ENCODE peak calls at places on chromosomes 13 and 19, in four cellular contexts. X is IMR-90, K is neuronal stem cell, L is H1. F is an unnamed sample.

GRCh38 chr13:109762791-109763190 is 23.6 kb downstream of the IRS2 start:
- DNase-seq in X (no peak), K (no peak), L (no peak), F (no peak)

GRCh38 chr13:44181938-44182337 is 191.7 kb upstream of the SERP2 start:
- DNase-seq in X (no peak), K (no peak), L (no peak), F (no peak)

GRCh38 chr13:37648604-37649003 is 50.0 kb upstream of the POSTN start:
- DNase-seq in X (peak), K (no peak), L (no peak), F (no peak)

GRCh38 chr19:13001502-13002388 is 6.5 kb downstream of the NFIX start:
- DNase-seq in X (no peak), K (no peak), L (no peak), F (no peak)

GRCh38 chr19:45250216-45250831 is 747 bp upstream of the MARK4 start:
- DNase-seq in X (no peak), K (no peak), L (no peak), F (peak)

GRCh38 chr19:12777217-12778019 is 2.1 kb upstream of the HOOK2 start:
- DNase-seq in X (peak), K (no peak), L (no peak), F (peak)

GRCh38 chr19:38733493-38734175 is 10.6 kb downstream of the CAPN12 start:
- DNase-seq in X (no peak), K (no peak), L (no peak), F (no peak)

GRCh38 chr13:93235258-93236015 is 8.8 kb downstream of the GPC6 start:
- DNase-seq in X (peak), K (no peak), L (no peak), F (no peak)

GRCh38 chr13:111370147-111370546 is 49.7 kb downstream of the TEX29 start:
- DNase-seq in X (no peak), K (no peak), L (no peak), F (no peak)

GRCh38 chr13:94390881-94391280 is 88.6 kb downstream of the DCT start:
- DNase-seq in X (peak), K (no peak), L (no peak), F (peak)

GRCh38 chr19:41563847-41564514 is 12.0 kb upstream of the CEACAM21 start:
- DNase-seq in X (no peak), K (no peak), L (no peak), F (peak)

GRCh38 chr19:18503971-18504885 is 17.6 kb downstream of the ELL start:
- DNase-seq in X (no peak), K (no peak), L (no peak), F (no peak)

GRCh38 chr13:63279136-63279535 is 1863.5 kb upstream of the PCDH20 start:
- DNase-seq in X (no peak), K (no peak), L (no peak), F (no peak)

GRCh38 chr19:19445911-19446361 is 40.5 kb downstream of the GATAD2A start:
- DNase-seq in X (peak), K (no peak), L (no peak), F (no peak)

GRCh38 chr19:9323557-9323918 is 441 bp upstream of the ZNF559 start:
- DNase-seq in X (peak), K (no peak), L (no peak), F (peak)

GRCh38 chr19:47028372-47028672 is 8.7 kb downstream of the NPAS1 start:
- DNase-seq in X (no peak), K (no peak), L (no peak), F (no peak)

GRCh38 chr19:2536461-2536860 is 60.5 kb downstream of the GADD45B start:
- DNase-seq in X (no peak), K (no peak), L (no peak), F (no peak)

GRCh38 chr19:6723738-6724137 is 3.3 kb upstream of the C3 start:
- DNase-seq in X (no peak), K (no peak), L (no peak), F (no peak)

GRCh38 chr19:36257512-36257876 is 42.6 kb downstream of the ZNF146 start:
- DNase-seq in X (no peak), K (no peak), L (no peak), F (peak)

GRCh38 chr13:49597043-49597669 is 11.8 kb upstream of the RCBTB1 start:
- DNase-seq in X (no peak), K (no peak), L (no peak), F (no peak)

DNA sequence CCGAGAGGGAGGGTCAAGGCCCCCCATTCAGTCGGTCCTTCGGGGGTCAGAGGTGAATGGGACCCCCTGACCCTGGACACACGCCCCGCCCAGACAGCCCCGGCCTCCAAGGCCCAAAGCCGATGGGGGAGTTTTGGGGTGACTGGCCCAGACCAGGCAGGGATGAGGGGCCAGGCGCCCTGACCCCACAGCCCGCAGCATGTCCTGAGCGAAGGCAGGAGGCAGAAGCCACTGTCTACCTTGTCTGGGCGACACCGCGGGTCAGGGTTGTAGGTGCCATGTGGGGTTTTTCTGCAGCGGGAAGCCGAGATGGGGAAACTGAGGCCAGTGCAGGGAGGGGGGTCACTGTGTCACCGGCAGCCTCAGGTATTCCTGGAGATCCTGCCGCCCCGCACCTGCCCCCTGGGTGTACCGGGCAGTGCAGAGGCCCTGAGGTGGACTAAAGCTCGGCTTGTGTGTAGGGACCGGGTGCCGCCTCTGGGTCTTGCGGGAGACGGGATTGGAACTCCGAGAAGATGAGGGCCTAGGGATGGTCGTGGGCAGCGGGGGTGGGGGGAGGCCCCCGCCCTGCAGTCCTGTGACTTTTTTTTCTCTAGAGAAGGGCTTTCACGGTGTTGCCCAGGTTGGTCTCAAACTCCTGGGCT is 8.5 kb downstream of the ARID3A start:
- DNase-seq in X (no peak), K (no peak), L (no peak), F (no peak)
- H2BK5ac ChIP-seq in X (peak), K (peak), L (peak), F (no peak)

DNA sequence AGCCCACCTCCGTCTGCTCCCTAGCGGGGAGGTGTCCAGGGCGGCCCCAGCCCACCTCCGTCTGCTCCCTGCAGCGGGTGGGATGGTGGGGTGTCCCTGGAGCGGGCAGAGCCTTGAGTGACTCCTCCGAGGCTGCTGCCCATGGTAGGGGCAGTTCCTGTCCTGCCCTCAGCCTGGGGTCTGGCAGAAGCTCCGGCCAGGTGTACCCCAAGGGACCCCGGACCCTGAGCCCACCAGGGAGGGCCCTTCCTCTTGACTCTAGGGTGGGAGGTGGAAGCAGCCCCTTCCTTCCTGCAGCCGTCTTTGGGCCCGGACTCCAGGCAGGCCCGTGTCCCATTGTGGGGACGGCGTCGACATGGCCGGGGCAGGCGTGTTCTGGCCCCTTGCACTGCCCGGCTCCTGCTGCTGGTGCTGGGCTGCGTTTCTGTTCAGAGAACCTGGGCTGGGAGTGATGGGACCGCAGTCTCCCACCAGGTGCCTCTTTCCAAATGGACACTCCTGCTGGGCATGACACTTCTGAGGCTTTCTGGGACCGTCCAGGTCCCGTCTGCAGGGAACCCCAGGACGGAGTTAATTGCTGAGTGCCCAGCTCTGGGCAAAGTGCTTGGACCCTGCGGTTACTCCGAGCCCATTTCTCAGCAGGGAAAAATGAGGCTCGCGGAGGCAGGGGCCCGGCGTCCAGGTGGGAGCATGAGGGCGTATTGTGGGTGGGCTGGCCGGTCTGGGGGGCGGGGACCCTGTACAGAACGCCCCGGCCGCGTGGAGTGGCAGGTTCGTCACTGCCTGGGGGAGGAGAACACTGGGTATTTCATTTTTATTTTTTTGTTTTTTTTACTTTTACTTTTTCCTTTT is 19.8 kb downstream of the ARID3A start:
- DNase-seq in X (no peak), K (no peak), L (no peak), F (no peak)
- H2AK5ac ChIP-seq in X (no peak), K (no peak), L (no peak), F (no peak)

GRCh38 chr13:77916481-77916880 is 2.1 kb downstream of the EDNRB start:
- DNase-seq in X (no peak), K (no peak), L (no peak), F (no peak)
- H3K4me3 ChIP-seq in X (peak), K (no peak), L (no peak), F (no peak)

DNA sequence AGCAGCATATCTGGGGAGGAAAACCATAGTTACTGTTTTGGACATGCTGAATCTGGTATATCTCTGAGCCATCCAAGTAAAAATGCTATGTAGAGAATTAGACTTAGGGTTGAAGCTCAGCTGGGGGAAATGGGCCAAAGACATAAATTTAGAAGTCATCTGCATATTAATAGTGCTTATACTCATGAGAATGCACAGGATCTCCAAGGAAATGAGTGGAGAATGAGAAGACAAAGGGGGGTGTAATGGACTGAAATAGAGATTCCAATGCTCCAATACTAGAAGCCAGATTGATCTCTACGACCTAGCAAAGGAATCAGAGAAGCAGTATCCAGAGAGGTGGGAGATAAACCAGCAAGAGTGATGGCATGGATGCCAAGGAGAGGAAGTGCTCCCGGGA is 10.3 kb upstream of the FAM124A start:
- DNase-seq in X (no peak), K (no peak), L (no peak), F (no peak)
- H2BK5ac ChIP-seq in X (no peak), K (no peak), L (no peak), F (no peak)

GRCh38 chr19:28634031-28634328 is 579.0 kb downstream of the UQCRFS1 start:
- DNase-seq in X (no peak), K (no peak), L (no peak), F (no peak)
- H2AK5ac ChIP-seq in X (no peak), K (no peak), L (no peak), F (no peak)

GRCh38 chr19:16259385-16260159 is 61.9 kb downstream of the AP1M1 start:
- DNase-seq in X (no peak), K (no peak), L (no peak), F (no peak)

GRCh38 chr19:16258440-16258903 is 60.8 kb downstream of the AP1M1 start:
- DNase-seq in X (no peak), K (no peak), L (no peak), F (no peak)

GRCh38 chr19:16254851-16255408 is 57.2 kb downstream of the AP1M1 start:
- DNase-seq in X (no peak), K (no peak), L (no peak), F (no peak)

GRCh38 chr19:16260160-16260793 is 62.6 kb downstream of the AP1M1 start:
- DNase-seq in X (no peak), K (no peak), L (no peak), F (no peak)

DNA sequence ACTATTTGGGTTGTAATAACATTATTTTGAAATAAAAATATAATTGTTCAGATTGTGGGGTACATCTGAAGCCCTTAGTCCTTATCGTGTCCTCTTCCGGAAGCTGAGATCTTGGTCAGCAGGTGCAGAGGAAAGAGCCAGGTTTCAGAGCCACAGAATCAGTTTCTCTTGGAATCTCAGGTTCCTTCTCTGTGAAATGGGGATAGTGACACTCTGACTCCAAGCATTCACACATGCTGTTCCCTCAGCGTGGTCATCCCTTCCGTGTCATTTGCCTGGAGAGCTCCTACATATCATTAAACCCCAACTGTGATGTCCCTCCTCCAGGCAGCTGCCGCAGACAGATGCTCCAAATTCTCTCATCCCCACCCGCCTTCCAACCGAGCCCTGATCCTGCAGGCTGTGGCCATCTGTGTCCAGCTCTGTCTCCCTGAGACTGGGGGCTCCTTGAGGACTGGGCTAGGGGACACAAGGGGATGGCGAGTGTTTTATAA is 59.8 kb downstream of the AP1M1 start:
- DNase-seq in X (no peak), K (no peak), L (no peak), F (no peak)
- H3K4me3 ChIP-seq in X (no peak), K (no peak), L (no peak), F (no peak)

DNA sequence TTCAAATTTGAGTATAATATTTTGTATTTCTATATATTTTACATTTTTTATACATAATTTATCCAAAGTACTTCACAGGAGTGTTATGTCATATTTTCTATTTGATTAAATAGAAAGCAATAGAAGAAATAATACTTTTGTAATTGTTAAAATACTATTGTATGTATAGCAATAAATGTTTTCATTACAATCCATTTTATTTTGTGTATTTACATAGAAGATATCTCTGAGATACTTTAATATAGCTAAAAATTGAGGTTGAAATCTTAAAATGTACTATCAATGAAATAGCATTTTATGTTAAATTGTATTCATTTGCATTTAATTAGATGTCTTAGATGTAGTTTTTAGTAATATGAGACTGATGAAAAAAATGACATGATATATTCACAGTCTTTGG is 1109.6 kb upstream of the MIR17HG start:
- DNase-seq in X (no peak), K (no peak), L (no peak), F (no peak)
- H2BK5ac ChIP-seq in X (no peak), K (no peak), L (no peak), F (no peak)

GRCh38 chr13:30871713-30872029 is 34.4 kb upstream of the MEDAG start:
- DNase-seq in X (no peak), K (no peak), L (no peak), F (no peak)
- H2AK5ac ChIP-seq in X (peak), K (peak), L (no peak), F (no peak)

GRCh38 chr13:24254151-24254810 is 55.1 kb upstream of the C1QTNF9 start:
- DNase-seq in X (no peak), K (no peak), L (no peak), F (no peak)
- H3K4me3 ChIP-seq in X (no peak), K (no peak), L (no peak), F (no peak)